ENCODE peak calls at places on chromosomes 13 and 19, in four cellular contexts. One of them, this sample, is unnamed.

GRCh38 chr19:5313307-5313706 is 27.3 kb downstream of the PTPRS start:
- DNase-seq in endothelial cell: no peak
- DNase-seq in RWPE1: no peak
- DNase-seq in ascending aorta: no peak
- DNase-seq in this sample: no peak

GRCh38 chr19:10478903-10479384 is 24.2 kb downstream of the KEAP1 start:
- DNase-seq in ascending aorta: peak; percentile 97
- DNase-seq in RWPE1: peak; percentile 87
- DNase-seq in endothelial cell: peak; percentile 77
- DNase-seq in this sample: peak; percentile 82

GRCh38 chr19:31066385-31066784 is 282.9 kb downstream of the TSHZ3 start:
- DNase-seq in RWPE1: peak; percentile 92
- DNase-seq in endothelial cell: no peak
- DNase-seq in ascending aorta: no peak
- DNase-seq in this sample: no peak

GRCh38 chr13:51636349-51636890 is 52.2 kb downstream of the WDFY2 start:
- DNase-seq in endothelial cell: no peak
- DNase-seq in ascending aorta: no peak
- DNase-seq in RWPE1: no peak
- DNase-seq in this sample: no peak

GRCh38 chr13:44855860-44856259 is 133.4 kb downstream of the NUFIP1 start:
- DNase-seq in endothelial cell: no peak
- DNase-seq in RWPE1: no peak
- DNase-seq in ascending aorta: no peak
- DNase-seq in this sample: no peak

GRCh38 chr19:32166238-32166637 is 179.2 kb upstream of the ZNF507 start:
- DNase-seq in ascending aorta: no peak
- DNase-seq in endothelial cell: no peak
- DNase-seq in RWPE1: no peak
- DNase-seq in this sample: no peak

GRCh38 chr13:41231786-41232185 is 31.6 kb downstream of the MTRF1 start:
- DNase-seq in endothelial cell: no peak
- DNase-seq in ascending aorta: no peak
- DNase-seq in RWPE1: no peak
- DNase-seq in this sample: no peak

GRCh38 chr19:867301-867793 is 7.9 kb downstream of the CFD start:
- DNase-seq in RWPE1: no peak
- DNase-seq in endothelial cell: no peak
- DNase-seq in ascending aorta: no peak
- DNase-seq in this sample: peak; percentile 62

GRCh38 chr19:8499048-8499833 is 3.2 kb downstream of the PRAM1 start:
- DNase-seq in endothelial cell: no peak
- DNase-seq in RWPE1: no peak
- DNase-seq in ascending aorta: no peak
- DNase-seq in this sample: no peak

GRCh38 chr13:68850160-68850559 is 1257.5 kb upstream of the ATXN8OS start:
- DNase-seq in RWPE1: no peak
- DNase-seq in endothelial cell: no peak
- DNase-seq in ascending aorta: no peak
- DNase-seq in this sample: no peak

GRCh38 chr13:20475927-20476691 is 49.5 kb downstream of the CRYL1 start:
- DNase-seq in ascending aorta: no peak
- DNase-seq in endothelial cell: no peak
- DNase-seq in RWPE1: no peak
- DNase-seq in this sample: no peak

GRCh38 chr13:78659450-78660110 is 625 bp upstream of the OBI1 start:
- DNase-seq in endothelial cell: no peak
- DNase-seq in ascending aorta: no peak
- DNase-seq in RWPE1: no peak
- DNase-seq in this sample: no peak

GRCh38 chr13:26010487-26011207 is 41.2 kb downstream of the SHISA2 start:
- DNase-seq in ascending aorta: no peak
- DNase-seq in RWPE1: no peak
- DNase-seq in endothelial cell: no peak
- DNase-seq in this sample: no peak

GRCh38 chr13:110536006-110536693 is 25.4 kb downstream of the RAB20 start:
- DNase-seq in endothelial cell: no peak
- DNase-seq in ascending aorta: no peak
- DNase-seq in RWPE1: no peak
- DNase-seq in this sample: peak; percentile 4

GRCh38 chr13:63944896-63945295 is 2529.2 kb upstream of the PCDH20 start:
- DNase-seq in ascending aorta: no peak
- DNase-seq in RWPE1: no peak
- DNase-seq in endothelial cell: no peak
- DNase-seq in this sample: no peak

GRCh38 chr13:98349731-98350305 is 172.7 kb upstream of the RNF113B start:
- DNase-seq in ascending aorta: no peak
- DNase-seq in RWPE1: no peak
- DNase-seq in endothelial cell: peak; percentile 43
- DNase-seq in this sample: peak; percentile 59

GRCh38 chr19:34269489-34269888 is 15.1 kb downstream of the GARRE1 start:
- DNase-seq in ascending aorta: no peak
- DNase-seq in endothelial cell: no peak
- DNase-seq in RWPE1: no peak
- DNase-seq in this sample: no peak

GRCh38 chr19:5138606-5139594 is 170.0 kb downstream of the KDM4B start:
- DNase-seq in endothelial cell: no peak
- DNase-seq in ascending aorta: peak; percentile 76
- DNase-seq in RWPE1: no peak
- DNase-seq in this sample: no peak

GRCh38 chr13:77415253-77416127 is 88.6 kb upstream of the MYCBP2 start:
- DNase-seq in RWPE1: no peak
- DNase-seq in endothelial cell: no peak
- DNase-seq in ascending aorta: no peak
- DNase-seq in this sample: no peak

GRCh38 chr13:50123515-50123861 is 108.2 kb downstream of the KCNRG start:
- DNase-seq in endothelial cell: no peak
- DNase-seq in RWPE1: no peak
- DNase-seq in ascending aorta: no peak
- DNase-seq in this sample: no peak

GRCh38 chr19:1235625-1236538 is 1.9 kb downstream of the CBARP start:
- DNase-seq in RWPE1: no peak
- DNase-seq in ascending aorta: no peak
- DNase-seq in endothelial cell: no peak
- DNase-seq in this sample: no peak

GRCh38 chr19:1110809-1111640 is 7.2 kb downstream of the GPX4 start:
- DNase-seq in endothelial cell: no peak
- DNase-seq in RWPE1: no peak
- DNase-seq in ascending aorta: no peak
- DNase-seq in this sample: peak; percentile 72

GRCh38 chr19:7125221-7125620 is 55.7 kb downstream of the ZNF557 start:
- DNase-seq in ascending aorta: no peak
- DNase-seq in endothelial cell: no peak
- DNase-seq in RWPE1: no peak
- DNase-seq in this sample: no peak

DNA sequence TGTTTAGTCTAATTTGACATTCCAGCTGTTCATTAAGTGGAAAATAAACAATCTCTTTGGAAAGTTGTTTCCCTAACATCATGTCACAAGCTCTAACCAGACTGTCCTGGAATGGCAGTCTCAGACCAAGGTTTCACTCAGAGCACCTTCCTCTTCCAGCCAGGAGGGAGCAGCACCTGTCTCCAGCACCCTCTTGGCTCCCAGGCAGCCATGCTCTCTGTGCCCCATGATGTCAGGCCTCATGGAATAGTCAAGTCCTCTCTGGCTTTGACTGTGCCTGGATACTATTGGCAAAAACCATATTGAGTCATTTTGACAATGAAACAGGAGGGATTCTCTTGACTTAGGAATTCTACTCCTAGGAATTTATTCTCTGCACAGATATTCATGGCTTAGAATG is 171.4 kb downstream of the OXGR1 start:
- DNase-seq in ascending aorta: no peak
- DNase-seq in endothelial cell: peak; percentile 44
- DNase-seq in RWPE1: no peak
- DNase-seq in this sample: peak; percentile 29
- TF ChIP-seq CTCF in ascending aorta: no peak
- TF ChIP-seq CTCF in endothelial cell: peak; percentile 43
- TF ChIP-seq CTCF in RWPE1: no peak
- TF ChIP-seq CTCF in this sample: no peak

GRCh38 chr19:45076851-45077730 is 813 bp upstream of the ZNF296 start:
- DNase-seq in RWPE1: no peak
- DNase-seq in ascending aorta: no peak
- DNase-seq in endothelial cell: no peak
- DNase-seq in this sample: no peak

GRCh38 chr19:45078390-45079062 is 534 bp upstream of the GEMIN7 start:
- DNase-seq in endothelial cell: no peak
- DNase-seq in ascending aorta: no peak
- DNase-seq in RWPE1: no peak
- DNase-seq in this sample: no peak

GRCh38 chr19:45079911-45080469 is 930 bp downstream of the GEMIN7 start:
- DNase-seq in ascending aorta: no peak
- DNase-seq in endothelial cell: no peak
- DNase-seq in RWPE1: no peak
- DNase-seq in this sample: no peak

GRCh38 chr19:45082170-45082569 is 3.1 kb downstream of the GEMIN7 start:
- DNase-seq in endothelial cell: no peak
- DNase-seq in RWPE1: no peak
- DNase-seq in ascending aorta: no peak
- DNase-seq in this sample: no peak

DNA sequence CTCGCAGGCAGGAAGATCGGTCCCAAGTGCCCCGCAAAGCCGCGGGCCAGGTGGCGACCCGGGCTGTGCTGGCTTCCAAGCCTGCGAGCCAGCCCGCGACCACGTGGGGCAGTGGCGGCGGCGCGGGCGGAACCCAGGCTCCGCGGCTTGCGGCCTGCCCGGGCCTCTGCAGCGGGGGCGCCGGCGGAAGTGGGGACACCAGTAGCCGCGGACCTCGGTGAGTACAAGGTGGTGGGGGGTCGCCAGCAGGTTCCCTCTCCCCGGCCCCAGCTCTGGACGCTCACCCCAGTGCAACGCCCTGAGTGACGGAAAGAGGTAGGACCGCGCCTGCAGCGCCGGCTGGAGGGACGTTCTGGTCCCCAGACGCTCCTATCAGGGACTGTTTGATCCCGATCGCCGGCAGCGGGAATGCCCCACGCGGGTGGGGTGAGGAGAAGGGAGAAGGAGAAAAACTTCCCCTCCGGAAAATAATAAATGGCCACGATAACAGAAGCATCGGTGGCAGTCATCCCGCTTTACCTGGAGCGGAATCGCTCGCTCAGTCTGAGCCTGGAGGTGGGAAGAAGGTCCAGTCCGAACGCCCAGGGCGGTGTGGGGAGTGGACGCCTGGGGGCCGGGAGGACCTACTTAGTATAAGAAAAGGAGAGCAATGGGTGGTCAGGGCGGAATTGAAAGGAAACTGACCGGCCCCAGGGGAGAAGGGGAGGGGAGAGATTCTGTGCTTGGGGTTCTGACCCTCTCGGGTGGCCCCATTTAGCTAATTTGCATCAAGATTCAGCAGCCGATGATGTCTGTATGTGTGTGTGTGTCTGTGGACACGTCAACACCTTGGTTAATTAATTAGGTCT is at the start of gene GEMIN7:
- DNase-seq in ascending aorta: peak; percentile 84
- DNase-seq in RWPE1: peak; percentile 67
- DNase-seq in endothelial cell: peak; percentile 84
- DNase-seq in this sample: peak; percentile 92
- TF ChIP-seq CTCF in ascending aorta: no peak
- TF ChIP-seq CTCF in RWPE1: peak; percentile 25
- TF ChIP-seq CTCF in endothelial cell: no peak
- TF ChIP-seq CTCF in this sample: no peak

DNA sequence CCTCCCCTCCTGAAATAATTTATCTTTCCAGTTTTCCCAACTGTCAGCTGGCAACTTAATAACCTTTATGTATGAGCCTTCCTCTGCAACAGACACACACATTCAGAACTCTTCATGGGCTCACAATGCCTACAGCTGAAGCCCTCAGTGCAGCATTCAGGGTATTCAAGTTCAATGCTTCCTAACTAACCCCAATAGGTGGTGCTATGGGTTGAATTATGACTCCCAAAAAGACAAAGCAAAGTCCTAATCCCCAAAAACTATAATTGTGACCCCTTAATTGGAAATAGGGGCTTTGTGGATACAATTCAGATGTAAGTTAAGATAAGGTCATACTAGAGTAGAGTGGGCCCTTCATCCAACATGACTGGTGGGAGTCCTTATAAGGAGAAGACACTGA is 202.2 kb downstream of the SUCLA2 start:
- DNase-seq in ascending aorta: no peak
- DNase-seq in RWPE1: peak; percentile 25
- DNase-seq in endothelial cell: no peak
- DNase-seq in this sample: no peak
- TF ChIP-seq CTCF in ascending aorta: no peak
- TF ChIP-seq CTCF in RWPE1: peak; percentile 25
- TF ChIP-seq CTCF in endothelial cell: no peak
- TF ChIP-seq CTCF in this sample: no peak

DNA sequence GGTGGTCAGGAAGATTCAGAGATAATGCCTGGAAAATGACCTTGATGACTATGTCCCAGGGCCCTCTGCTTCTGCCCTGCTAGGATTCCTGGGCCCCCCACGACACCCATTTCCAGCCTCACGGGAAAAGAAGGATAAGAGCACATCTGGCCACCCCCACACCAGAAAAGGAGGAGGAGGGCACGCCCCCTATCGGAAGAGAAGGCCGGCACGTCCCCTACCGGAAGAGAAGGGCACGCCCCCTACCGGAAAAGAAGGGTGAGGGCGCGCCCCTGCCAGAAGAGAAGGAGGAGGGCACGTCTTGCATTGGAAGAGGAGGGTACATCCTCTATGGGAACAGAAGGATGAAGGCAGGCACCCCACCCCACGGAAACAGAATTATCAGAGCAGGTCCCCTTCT is 84.3 kb downstream of the IER2 start:
- DNase-seq in ascending aorta: peak; percentile 76
- DNase-seq in endothelial cell: no peak
- DNase-seq in RWPE1: peak; percentile 50
- DNase-seq in this sample: peak; percentile 38
- TF ChIP-seq CTCF in ascending aorta: peak; percentile 43
- TF ChIP-seq CTCF in endothelial cell: peak; percentile 60
- TF ChIP-seq CTCF in RWPE1: peak; percentile 67
- TF ChIP-seq CTCF in this sample: peak; percentile 45

GRCh38 chr19:50435627-50436026 is 2.9 kb downstream of the MYBPC2 start:
- DNase-seq in RWPE1: no peak
- DNase-seq in ascending aorta: no peak
- DNase-seq in endothelial cell: no peak
- DNase-seq in this sample: no peak
- TF ChIP-seq CTCF in RWPE1: no peak
- TF ChIP-seq CTCF in ascending aorta: no peak
- TF ChIP-seq CTCF in endothelial cell: no peak
- TF ChIP-seq CTCF in this sample: no peak

GRCh38 chr19:18282021-18282787 is 782 bp upstream of the JUND start:
- DNase-seq in ascending aorta: no peak
- DNase-seq in endothelial cell: no peak
- DNase-seq in RWPE1: no peak
- DNase-seq in this sample: no peak

GRCh38 chr19:18281082-18282020 is at the start of gene JUND:
- DNase-seq in endothelial cell: peak; percentile 97
- DNase-seq in RWPE1: peak; percentile 96
- DNase-seq in ascending aorta: peak; percentile 99
- DNase-seq in this sample: peak; percentile 97

GRCh38 chr19:18279516-18280246 is 1.7 kb downstream of the JUND start:
- DNase-seq in endothelial cell: peak; percentile 86
- DNase-seq in RWPE1: peak; percentile 96
- DNase-seq in ascending aorta: peak; percentile 95
- DNase-seq in this sample: peak; percentile 91

GRCh38 chr19:18279266-18279515 is 2.2 kb downstream of the JUND start:
- DNase-seq in endothelial cell: no peak
- DNase-seq in RWPE1: no peak
- DNase-seq in ascending aorta: no peak
- DNase-seq in this sample: no peak

GRCh38 chr19:18280247-18281081 is 958 bp downstream of the JUND start:
- DNase-seq in endothelial cell: peak; percentile 50
- DNase-seq in ascending aorta: peak; percentile 88
- DNase-seq in RWPE1: peak; percentile 91
- DNase-seq in this sample: peak; percentile 82
- TF ChIP-seq CTCF in endothelial cell: peak; percentile 4
- TF ChIP-seq CTCF in ascending aorta: no peak
- TF ChIP-seq CTCF in RWPE1: no peak
- TF ChIP-seq CTCF in this sample: no peak

GRCh38 chr13:42271337-42272114 is 426 bp upstream of the AKAP11 start:
- DNase-seq in RWPE1: peak; percentile 97
- DNase-seq in ascending aorta: peak; percentile 98
- DNase-seq in endothelial cell: peak; percentile 89
- DNase-seq in this sample: peak; percentile 88
- TF ChIP-seq CTCF in RWPE1: no peak
- TF ChIP-seq CTCF in ascending aorta: no peak
- TF ChIP-seq CTCF in endothelial cell: no peak
- TF ChIP-seq CTCF in this sample: no peak